ENCODE peak calls at places on chromosome X, in seven cellular contexts. V, T, B, D, M, C and Y are unnamed samples.

GRCh38 chrX:41923925-41924693 is 755 bp upstream of the CASK start:
- DNase-seq in V (no peak), T (peak; percentile 22), B (peak; percentile 47), D (peak; percentile 8), M (peak; percentile 61), C (peak; percentile 29), Y (peak; percentile 59)

GRCh38 chrX:15465896-15466651 is 27.1 kb downstream of the PIR start:
- DNase-seq in V (peak; percentile 52), T (no peak), B (peak; percentile 20), D (peak; percentile 39), M (peak; percentile 5), C (no peak), Y (no peak)

GRCh38 chrX:633655-634305 is 3.2 kb downstream of the SHOX start:
- DNase-seq in V (peak; percentile 34), T (no peak), B (no peak), D (peak; percentile 43), M (no peak), C (no peak), Y (no peak)

GRCh38 chrX:121863976-121864375 is 816.6 kb downstream of the GLUD2 start:
- DNase-seq in V (no peak), T (no peak), B (no peak), D (no peak), M (no peak), C (no peak), Y (no peak)

GRCh38 chrX:110384490-110384889 is 25.8 kb downstream of the RTL9 start:
- DNase-seq in V (no peak), T (peak; percentile 59), B (peak; percentile 80), D (no peak), M (peak; percentile 66), C (no peak), Y (no peak)

GRCh38 chrX:77293331-77293995 is 153.7 kb upstream of the FGF16 start:
- DNase-seq in V (no peak), T (no peak), B (no peak), D (no peak), M (no peak), C (no peak), Y (no peak)

GRCh38 chrX:134990475-134991473 is at the start of gene SMIM10:
- DNase-seq in V (peak; percentile 35), T (no peak), B (peak; percentile 85), D (peak; percentile 43), M (no peak), C (peak; percentile 17), Y (peak; percentile 72)

GRCh38 chrX:53086464-53086863 is 4.3 kb downstream of the TSPYL2 start:
- DNase-seq in V (no peak), T (no peak), B (peak; percentile 21), D (no peak), M (no peak), C (no peak), Y (no peak)

GRCh38 chrX:109797311-109797975 is 64.4 kb upstream of the ACSL4 start:
- DNase-seq in V (no peak), T (no peak), B (peak; percentile 11), D (no peak), M (peak; percentile 10), C (no peak), Y (no peak)

GRCh38 chrX:42176790-42177189 is 253.4 kb upstream of the CASK start:
- DNase-seq in V (peak; percentile 3), T (no peak), B (no peak), D (peak; percentile 8), M (peak; percentile 2), C (no peak), Y (no peak)

GRCh38 chrX:150460781-150461180 is 97.7 kb downstream of the MAMLD1 start:
- DNase-seq in V (no peak), T (no peak), B (no peak), D (no peak), M (no peak), C (no peak), Y (no peak)

GRCh38 chrX:120477453-120477852 is 8.4 kb upstream of the LAMP2 start:
- DNase-seq in V (no peak), T (no peak), B (no peak), D (no peak), M (no peak), C (no peak), Y (no peak)

GRCh38 chrX:150933945-150934350 is 35.5 kb upstream of the CD99L2 start:
- DNase-seq in V (no peak), T (no peak), B (peak; percentile 3), D (peak; percentile 23), M (no peak), C (no peak), Y (no peak)

GRCh38 chrX:119266364-119266995 is 30.4 kb downstream of the PGRMC1 start:
- DNase-seq in V (peak; percentile 35), T (peak; percentile 6), B (peak; percentile 49), D (peak; percentile 14), M (peak; percentile 52), C (peak; percentile 19), Y (peak; percentile 43)

GRCh38 chrX:82711432-82711831 is 796.7 kb upstream of the POU3F4 start:
- DNase-seq in V (no peak), T (no peak), B (no peak), D (peak; percentile 82), M (peak; percentile 41), C (no peak), Y (no peak)

GRCh38 chrX:125651426-125651825 is 331.8 kb downstream of the TEX13C start:
- DNase-seq in V (no peak), T (no peak), B (no peak), D (no peak), M (no peak), C (no peak), Y (no peak)

GRCh38 chrX:110188701-110189558 is 129.0 kb downstream of the AMMECR1 start:
- DNase-seq in V (no peak), T (no peak), B (no peak), D (no peak), M (no peak), C (peak; percentile 37), Y (no peak)

GRCh38 chrX:71292669-71293379 is 8.7 kb upstream of the ITGB1BP2 start:
- DNase-seq in V (no peak), T (no peak), B (peak; percentile 57), D (no peak), M (peak; percentile 64), C (no peak), Y (no peak)

GRCh38 chrX:71285929-71286328 is 2.5 kb downstream of the NONO start:
- DNase-seq in V (no peak), T (no peak), B (no peak), D (no peak), M (no peak), C (no peak), Y (no peak)

GRCh38 chrX:71296806-71297205 is 4.7 kb upstream of the ITGB1BP2 start:
- DNase-seq in V (no peak), T (no peak), B (no peak), D (no peak), M (no peak), C (no peak), Y (no peak)

GRCh38 chrX:71291381-71291780 is 7.9 kb downstream of the NONO start:
- DNase-seq in V (no peak), T (no peak), B (no peak), D (no peak), M (no peak), C (no peak), Y (no peak)
- TF ChIP-seq EZH2phosphoT487 in V (no peak), T (no peak), B (no peak), D (no peak), M (no peak), C (no peak), Y (no peak)

GRCh38 chrX:65674351-65674893 is 7.0 kb downstream of the MSN start:
- DNase-seq in V (no peak), T (no peak), B (peak; percentile 51), D (no peak), M (no peak), C (peak; percentile 56), Y (no peak)

GRCh38 chrX:65671286-65671685 is 3.8 kb downstream of the MSN start:
- DNase-seq in V (no peak), T (no peak), B (no peak), D (no peak), M (no peak), C (no peak), Y (no peak)

GRCh38 chrX:65671966-65672365 is 4.5 kb downstream of the MSN start:
- DNase-seq in V (no peak), T (no peak), B (no peak), D (no peak), M (no peak), C (no peak), Y (no peak)

GRCh38 chrX:65677954-65678469 is 10.6 kb downstream of the MSN start:
- DNase-seq in V (no peak), T (peak; percentile 26), B (peak; percentile 87), D (no peak), M (peak; percentile 91), C (no peak), Y (peak; percentile 23)

DNA sequence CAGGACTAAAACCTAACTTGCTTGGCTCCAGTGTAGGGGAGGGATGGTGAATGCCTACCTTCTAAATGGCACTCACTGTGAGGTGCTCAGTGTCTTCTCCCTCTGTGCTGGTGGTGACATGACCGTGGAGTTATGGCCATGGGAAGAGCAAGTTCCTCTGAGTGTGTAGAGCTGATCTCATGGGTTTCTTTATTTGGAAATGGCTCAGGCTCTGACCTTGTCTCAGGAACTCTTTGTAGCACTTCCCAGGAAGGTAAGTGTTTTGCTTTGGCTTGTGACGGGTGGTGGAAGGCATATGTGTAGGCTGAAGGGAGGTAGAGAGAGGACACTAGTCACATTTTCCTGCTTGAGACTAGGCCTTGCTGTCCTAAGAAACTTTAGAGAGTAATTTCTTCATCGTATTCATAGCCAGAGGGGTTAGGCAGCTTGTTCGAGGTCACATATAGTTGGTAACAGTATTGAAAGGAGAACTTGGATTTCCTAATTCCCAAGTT is 6.5 kb downstream of the MSN start:
- DNase-seq in V (no peak), T (no peak), B (no peak), D (no peak), M (no peak), C (no peak), Y (no peak)
- H3K4me2 ChIP-seq in V (no peak overlapping the region), T (no peak overlapping the region), B (peak overlapping the region; percentile 73), D (no peak overlapping the region), M (peak overlapping the region; percentile 4), C (peak overlapping the region; percentile 43), Y (no peak overlapping the region)

DNA sequence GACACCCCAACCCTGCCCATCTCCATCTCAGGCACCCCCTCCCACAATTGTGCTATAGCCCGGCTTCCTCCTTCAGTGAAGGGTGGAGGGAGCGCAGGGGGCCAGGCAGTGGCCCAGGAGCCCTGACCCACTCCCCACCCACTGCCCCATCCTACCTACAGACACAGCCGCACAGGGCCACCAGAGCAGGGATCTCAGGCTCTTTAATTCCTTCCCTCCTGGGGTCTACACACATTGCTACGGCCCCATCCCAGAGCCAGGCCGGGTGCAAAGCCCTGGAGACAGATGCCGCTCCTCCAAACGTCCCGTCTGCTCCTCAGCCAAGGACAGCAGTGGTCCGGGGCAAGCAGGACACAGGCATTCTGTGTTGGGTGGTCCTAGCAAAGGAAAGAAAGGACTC is 12.8 kb upstream of the DUSP9 start:
- DNase-seq in V (no peak), T (no peak), B (no peak), D (no peak), M (no peak), C (no peak), Y (no peak)
- TF ChIP-seq EZH2 in V (no peak), T (no peak), B (no peak), D (no peak), M (no peak), C (no peak), Y (no peak)

DNA sequence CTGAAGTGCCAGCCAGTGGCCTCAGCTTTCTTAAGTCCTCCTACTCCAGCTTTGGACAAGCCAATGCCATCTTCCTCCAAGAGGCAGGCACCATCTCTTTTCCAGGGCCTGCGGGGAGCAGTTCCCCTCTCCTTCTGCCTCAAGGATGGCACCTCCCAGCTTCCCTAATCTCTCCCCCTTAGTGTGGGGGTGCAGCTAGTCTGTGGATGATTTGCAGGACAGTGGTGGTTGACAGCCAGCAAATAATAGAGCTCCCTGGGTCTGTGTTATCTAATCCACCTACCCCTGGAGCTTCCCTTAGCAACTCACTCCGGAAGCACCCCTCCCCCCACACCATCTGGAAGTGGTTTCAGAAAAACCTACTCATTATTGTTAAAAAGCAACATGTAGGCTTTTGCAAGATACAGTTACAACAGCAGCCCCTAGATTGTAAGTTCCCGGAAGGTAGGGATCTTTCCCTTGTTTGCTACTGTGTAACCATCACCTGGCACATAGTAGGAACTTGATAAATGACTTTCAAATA is 247.1 kb downstream of the BCOR start:
- DNase-seq in V (no peak), T (no peak), B (peak; percentile 52), D (no peak), M (no peak), C (no peak), Y (peak; percentile 50)
- TF ChIP-seq EZH2phosphoT487 in V (no peak), T (no peak), B (no peak), D (no peak), M (no peak), C (no peak), Y (no peak)